ENCODE peak calls at places on chromosomes 5 and 9, in five cellular contexts. M is stomach, O is nucleus accumbens, V is T-helper 22 cell, I is hypothalamus. S is an unnamed sample.

GRCh38 chr5:124053340-124053739 is 541.4 kb downstream of the CSNK1G3 start:
- DNase-seq in M (no peak), O (no peak), I (no peak), V (no peak), S (no peak)

GRCh38 chr5:135208555-135209494 is 174.8 kb upstream of the PITX1 start:
- DNase-seq in M (peak), O (no peak), V (no peak), I (no peak), S (no peak)

GRCh38 chr5:50990296-50990924 is 324.0 kb downstream of the PARP8 start:
- DNase-seq in I (no peak), M (no peak), O (no peak), V (no peak), S (no peak)

GRCh38 chr5:56633950-56634349 is 181.4 kb upstream of the MAP3K1 start:
- DNase-seq in V (no peak), M (no peak), I (no peak), O (no peak), S (no peak)

GRCh38 chr9:69433426-69433825 is 108.4 kb downstream of the ENTREP1 start:
- DNase-seq in O (no peak), I (no peak), V (no peak), M (no peak), S (no peak)

GRCh38 chr5:63820557-63820956 is 141.7 kb downstream of the HTR1A start:
- DNase-seq in M (no peak), V (no peak), I (no peak), O (no peak), S (no peak)

GRCh38 chr9:4804531-4805016 is 11.8 kb downstream of the RCL1 start:
- DNase-seq in O (no peak), I (no peak), M (no peak), V (no peak), S (no peak)

GRCh38 chr9:17795708-17796107 is 216.8 kb downstream of the SH3GL2 start:
- DNase-seq in I (no peak), O (no peak), M (no peak), V (no peak), S (no peak)

GRCh38 chr9:129320575-129321311 is 142.7 kb upstream of the IER5L start:
- DNase-seq in M (peak), I (no peak), V (peak), O (peak), S (peak)

GRCh38 chr9:93041108-93041802 is 17.2 kb upstream of the SUSD3 start:
- DNase-seq in O (no peak), M (no peak), I (no peak), V (no peak), S (no peak)

GRCh38 chr5:88142801-88143692 is 125.6 kb downstream of the TMEM161B start:
- DNase-seq in I (no peak), O (peak), M (no peak), V (no peak), S (peak)

GRCh38 chr5:137141779-137142178 is 357.3 kb downstream of the SPOCK1 start:
- DNase-seq in I (no peak), O (no peak), M (no peak), V (no peak), S (no peak)